ENCODE peak calls at places on chromosomes 1 and 21, in ten cellular contexts. C is HL-60, N is lung, H is fibroblast of lung, Y is adrenal gland, W is lower lobe of right lung, F is HCT116, Q is hepatocyte, X is IMR-90, A is Peyer's patch. K is an unnamed sample.

GRCh38 chr1:181073638-181074037 is 14.9 kb upstream of the IER5 start:
- DNase-seq in W (no peak), N (no peak), F (no peak), Q (peak; percentile 46), Y (no peak), C (no peak), H (peak; percentile 83), A (no peak), X (peak; percentile 89), K (peak; percentile 74)

GRCh38 chr1:6635910-6636760 is 11.5 kb downstream of the THAP3 start:
- DNase-seq in X (peak; percentile 21), N (no peak), Y (no peak), C (no peak), Q (no peak), F (no peak), W (no peak), H (no peak), A (no peak), K (no peak)

GRCh38 chr1:215192306-215192705 is 109.8 kb downstream of the KCNK2 start:
- DNase-seq in N (no peak), W (no peak), F (no peak), Y (no peak), Q (no peak), A (no peak), H (peak; percentile 79), X (peak; percentile 84), C (no peak), K (peak; percentile 21)

GRCh38 chr21:36419996-36420395 is 34.8 kb downstream of the CHAF1B start:
- DNase-seq in A (peak; percentile 24), F (peak; percentile 77), W (peak; percentile 83), N (peak; percentile 77), Y (peak; percentile 92), C (peak; percentile 38), Q (peak; percentile 92), X (peak; percentile 92), H (peak; percentile 92), K (peak; percentile 84)

GRCh38 chr1:31785947-31786290 is 21.8 kb upstream of the ADGRB2 start:
- DNase-seq in X (no peak), W (peak; percentile 8), Y (peak; percentile 45), N (no peak), H (no peak), A (no peak), F (no peak), Q (no peak), C (no peak), K (no peak)

GRCh38 chr1:51491166-51491981 is 27.7 kb downstream of the EPS15 start:
- DNase-seq in F (no peak), H (no peak), A (peak; percentile 51), W (no peak), C (no peak), Y (no peak), Q (no peak), N (no peak), X (no peak), K (no peak)

GRCh38 chr1:184051485-184052193 is at the start of gene TSEN15:
- DNase-seq in A (peak; percentile 64), N (peak; percentile 83), F (peak; percentile 61), X (peak; percentile 86), H (peak; percentile 87), C (peak; percentile 39), Q (peak; percentile 92), Y (peak; percentile 89), W (peak; percentile 88), K (no peak)

GRCh38 chr21:45277101-45278045 is 10.3 kb downstream of the POFUT2 start:
- DNase-seq in Y (peak; percentile 51), C (no peak), F (no peak), A (peak; percentile 14), W (peak; percentile 41), Q (no peak), X (no peak), H (no peak), N (no peak), K (no peak)

GRCh38 chr1:53411541-53412152 is 47.6 kb upstream of the DMRTB1 start:
- DNase-seq in W (no peak), F (no peak), N (no peak), A (no peak), C (no peak), Q (no peak), X (peak; percentile 25), Y (no peak), H (no peak), K (no peak)

GRCh38 chr1:29389533-29390041 is 153.3 kb downstream of the PTPRU start:
- DNase-seq in N (no peak), Y (no peak), A (no peak), F (no peak), C (no peak), X (no peak), W (no peak), Q (no peak), H (no peak), K (no peak)

GRCh38 chr1:81812712-81813111 is 12.0 kb downstream of the ADGRL2 start:
- DNase-seq in Y (no peak), F (no peak), Q (no peak), H (peak; percentile 49), X (peak; percentile 8), C (no peak), A (no peak), W (no peak), N (no peak), K (no peak)

GRCh38 chr1:46533179-46533864 is 18.1 kb downstream of the KNCN start:
- DNase-seq in C (no peak), X (peak; percentile 26), A (no peak), F (no peak), H (peak; percentile 31), W (peak; percentile 60), N (no peak), Y (peak; percentile 63), Q (peak; percentile 64), K (no peak)

GRCh38 chr1:1989102-1989542 is 14.5 kb downstream of the CFAP74 start:
- DNase-seq in F (no peak), H (peak; percentile 29), X (peak; percentile 6), C (no peak), W (no peak), Y (peak; percentile 96), A (no peak), Q (no peak), N (no peak), K (no peak)

GRCh38 chr1:218939095-218939494 is 234.6 kb upstream of the LYPLAL1 start:
- DNase-seq in X (no peak), F (no peak), A (no peak), W (no peak), C (no peak), Y (no peak), N (no peak), Q (no peak), H (no peak), K (no peak)

GRCh38 chr1:35935436-35935835 is 4.5 kb downstream of the AGO3 start:
- DNase-seq in W (no peak), X (peak; percentile 78), N (no peak), Q (peak; percentile 73), Y (no peak), F (no peak), A (no peak), H (peak; percentile 87), C (no peak), K (no peak)

GRCh38 chr1:245888809-245889208 is 618.3 kb downstream of the SMYD3 start:
- DNase-seq in H (peak; percentile 66), Q (peak; percentile 49), Y (no peak), F (peak; percentile 23), A (no peak), C (peak; percentile 18), W (no peak), X (peak; percentile 41), N (no peak), K (no peak)
- TF ChIP-seq CTCF in H (peak; percentile 21), Q (peak; percentile 42), Y (peak; percentile 39), F (peak; percentile 35), A (peak; percentile 54), C (peak; percentile 36), W (peak; percentile 22), X (peak; percentile 41), N (peak; percentile 10), K (peak; percentile 32)

GRCh38 chr1:44423706-44424546 is 18.9 kb downstream of the RNF220 start:
- DNase-seq in C (no peak), W (peak; percentile 62), Y (no peak), Q (peak; percentile 23), X (peak; percentile 35), F (no peak), A (no peak), H (peak; percentile 51), N (peak; percentile 87), K (peak; percentile 6)
- H3K27ac ChIP-seq in C (no peak overlapping the region), W (no peak overlapping the region), Y (no peak overlapping the region), Q (no peak overlapping the region), X (no peak overlapping the region), F (no peak overlapping the region), A (no peak overlapping the region), H (no peak overlapping the region), N (peak overlapping the region; percentile 24), K (no peak overlapping the region)

DNA sequence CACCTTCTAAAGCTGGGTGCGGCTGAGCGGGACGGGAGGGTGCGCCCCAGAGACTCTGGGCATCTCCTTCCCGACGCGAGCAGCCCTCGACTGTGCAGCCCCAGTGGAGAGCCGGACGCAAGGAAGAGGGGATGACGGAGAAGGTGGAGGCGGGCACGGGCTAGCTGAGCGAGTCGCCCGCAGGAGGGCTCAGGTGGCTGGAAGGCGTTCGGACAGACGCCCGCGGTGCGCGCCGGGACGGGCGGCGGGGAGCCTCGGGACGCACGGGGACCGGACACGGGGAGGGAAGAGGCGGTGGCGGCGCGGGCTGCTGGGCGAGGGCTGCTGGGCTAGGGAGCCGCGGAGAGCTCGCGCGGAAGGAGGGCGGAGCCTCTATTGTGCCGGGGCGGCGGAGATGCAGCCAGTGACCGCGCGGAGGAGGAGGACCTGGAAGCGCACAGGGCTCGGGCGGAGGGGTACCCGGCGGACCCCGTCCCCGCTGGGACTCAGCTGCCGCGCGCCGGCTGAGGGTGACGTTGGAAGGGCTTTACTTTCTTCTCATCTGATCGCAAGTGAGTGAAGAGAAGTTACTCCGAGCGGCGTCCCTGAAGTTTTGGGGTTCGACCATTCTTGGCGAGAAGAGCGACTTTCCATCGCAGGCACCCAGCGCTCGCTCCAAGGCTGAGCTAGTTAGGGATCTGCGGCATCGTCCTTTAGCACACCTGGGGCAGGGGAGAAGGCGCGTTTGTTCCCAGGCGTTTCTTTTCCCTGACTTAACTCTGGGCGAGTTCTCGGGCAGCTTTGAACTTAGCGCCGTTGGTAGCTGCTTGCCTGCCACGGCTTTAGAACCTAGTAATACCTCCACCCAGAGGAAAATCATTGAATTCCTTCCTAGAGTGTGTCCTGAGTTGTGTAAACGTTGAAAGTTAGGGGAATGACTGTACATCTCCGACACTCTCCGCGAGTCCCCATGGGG is at the start of gene OLFML2B:
- DNase-seq in X (peak; percentile 76), H (peak; percentile 79), F (peak; percentile 38), Y (peak; percentile 74), W (peak; percentile 75), Q (peak; percentile 71), A (no peak), C (no peak), N (peak; percentile 51), K (peak; percentile 37)
- TF ChIP-seq CTCF in X (peak; percentile 52), H (peak; percentile 44), F (peak; percentile 21), Y (peak; percentile 43), W (peak; percentile 17), Q (peak; percentile 52), A (peak; percentile 12), C (no peak), N (no peak), K (peak; percentile 54)

DNA sequence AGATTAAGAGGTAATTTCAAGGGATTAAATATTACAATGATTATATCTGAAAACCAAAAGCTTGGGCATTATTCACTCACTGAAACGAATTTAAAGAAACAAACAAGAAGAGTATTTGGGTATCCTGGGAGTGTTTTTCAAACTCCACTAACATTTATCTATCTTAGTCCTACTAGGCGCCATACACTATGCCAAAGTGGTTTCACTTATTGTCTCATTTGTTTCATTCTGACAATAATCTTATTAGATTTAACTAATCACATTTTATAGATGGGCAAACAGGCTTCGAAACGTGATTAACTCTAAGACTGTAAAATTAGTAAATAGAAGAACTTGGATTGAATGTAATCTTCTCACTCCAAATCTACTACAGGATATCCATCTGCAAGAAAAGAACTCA is 25.4 kb downstream of the ASH1L start:
- DNase-seq in W (no peak), H (no peak), F (no peak), A (no peak), X (no peak), Q (no peak), Y (no peak), N (no peak), C (no peak), K (no peak)
- H3K27ac ChIP-seq in W (peak overlapping the region; percentile 19), H (no peak overlapping the region), F (no peak overlapping the region), A (peak overlapping the region; percentile 38), X (no peak overlapping the region), Q (no peak overlapping the region), Y (peak overlapping the region; percentile 63), N (no peak overlapping the region), C (no peak overlapping the region), K (no peak overlapping the region)